ENCODE peak calls at places on chromosomes 1 and 21, in five cellular contexts. U, R, Y, C and K are unnamed samples.

GRCh38 chr1:32275424-32275823 is 16.5 kb upstream of the HDAC1 start:
- DNase-seq in U (no peak), R (no peak), Y (no peak), C (no peak), K (no peak)

GRCh38 chr1:180862305-180862704 is 50.4 kb upstream of the KIAA1614 start:
- DNase-seq in U (no peak), R (no peak), Y (no peak), C (no peak), K (no peak)

GRCh38 chr1:212594640-212595039 is 13.9 kb upstream of the ATF3 start:
- DNase-seq in U (no peak), R (no peak), Y (no peak), C (no peak), K (no peak)

GRCh38 chr1:205436776-205437485 is 15.1 kb upstream of the LEMD1 start:
- DNase-seq in U (peak; percentile 68), R (no peak), Y (no peak), C (no peak), K (no peak)

GRCh38 chr1:203178821-203179220 is 3.2 kb upstream of the MYBPH start:
- DNase-seq in U (no peak), R (no peak), Y (no peak), C (no peak), K (no peak)

GRCh38 chr1:36321119-36321951 is 2.1 kb downstream of the EVA1B start:
- DNase-seq in U (peak; percentile 96), R (no peak), Y (no peak), C (no peak), K (no peak)

GRCh38 chr1:47380699-47381098 is 35.4 kb upstream of the FOXE3 start:
- DNase-seq in U (no peak), R (no peak), Y (no peak), C (no peak), K (no peak)

GRCh38 chr1:194807530-194808220 is 1621.3 kb upstream of the B3GALT2 start:
- DNase-seq in U (no peak), R (no peak), Y (no peak), C (no peak), K (no peak)

GRCh38 chr1:117182271-117182670 is 28.5 kb downstream of the VTCN1 start:
- DNase-seq in U (no peak), R (no peak), Y (no peak), C (no peak), K (no peak)

GRCh38 chr1:2300851-2301606 is 72.9 kb downstream of the SKI start:
- DNase-seq in U (peak; percentile 96), R (no peak), Y (no peak), C (no peak), K (no peak)

GRCh38 chr1:86064899-86065298 is 91.7 kb downstream of the COL24A1 start:
- DNase-seq in U (no peak), R (no peak), Y (no peak), C (no peak), K (no peak)

GRCh38 chr1:201678264-201679101 is 139.6 kb downstream of the NAV1 start:
- DNase-seq in U (no peak), R (no peak), Y (no peak), C (no peak), K (no peak)

GRCh38 chr1:198157847-198158765 is 1.3 kb downstream of the NEK7 start:
- DNase-seq in U (no peak), R (no peak), Y (no peak), C (peak; percentile 21), K (peak; percentile 22)

GRCh38 chr21:43287111-43287973 is 118.5 kb downstream of the CRYAA start:
- DNase-seq in U (no peak), R (no peak), Y (no peak), C (no peak), K (no peak)

GRCh38 chr1:98304888-98305287 is 356.6 kb upstream of the SNX7 start:
- DNase-seq in U (no peak), R (no peak), Y (no peak), C (no peak), K (no peak)

GRCh38 chr1:43861337-43861736 is 72.3 kb upstream of the ARTN start:
- DNase-seq in U (peak; percentile 1), R (no peak), Y (no peak), C (no peak), K (no peak)

GRCh38 chr1:234326493-234327366 is 46.5 kb upstream of the COA6 start:
- DNase-seq in U (peak; percentile 87), R (peak; percentile 84), Y (peak; percentile 47), C (peak; percentile 20), K (peak; percentile 77)

GRCh38 chr1:229064320-229064908 is 206.5 kb upstream of the RAB4A start:
- DNase-seq in U (no peak), R (no peak), Y (no peak), C (no peak), K (no peak)

GRCh38 chr1:40745180-40745579 is 38.4 kb upstream of the KCNQ4 start:
- DNase-seq in U (no peak), R (no peak), Y (no peak), C (no peak), K (no peak)